ENCODE peak calls at places on chromosome 9, in five cellular contexts. N is PC-9, H is PC-3, J is GM23338, M is GM23248. A is an unnamed sample.

GRCh38 chr9:72909428-72909827 is 43.4 kb downstream of the ALDH1A1 start:
- DNase-seq in M (no peak), N (no peak), J (no peak), H (no peak), A (no peak)

GRCh38 chr9:2778816-2779215 is 61.5 kb downstream of the KCNV2 start:
- DNase-seq in H (no peak), J (no peak), N (no peak), M (no peak), A (no peak)

GRCh38 chr9:130446111-130446861 is 1.5 kb downstream of the ASS1 start:
- DNase-seq in H (peak; percentile 52), J (peak; percentile 45), M (peak; percentile 97), N (peak; percentile 64), A (peak; percentile 67)

GRCh38 chr9:31868830-31869229 is 515.6 kb upstream of the ACO1 start:
- DNase-seq in N (no peak), M (no peak), H (no peak), J (no peak), A (no peak)

GRCh38 chr9:82466616-82467251 is 478.2 kb downstream of the SPATA31D1 start:
- DNase-seq in H (peak; percentile 29), N (no peak), M (peak; percentile 18), J (peak; percentile 88), A (peak; percentile 81)

GRCh38 chr9:137762414-137763061 is 115.0 kb upstream of the CACNA1B start:
- DNase-seq in H (no peak), N (no peak), M (no peak), J (no peak), A (no peak)

GRCh38 chr9:89601856-89602562 is 2.8 kb upstream of the GADD45G start:
- DNase-seq in M (no peak), H (no peak), N (no peak), J (no peak), A (no peak)

GRCh38 chr9:127161081-127161621 is 38.7 kb upstream of the ANGPTL2 start:
- DNase-seq in J (no peak), N (no peak), M (no peak), H (no peak), A (no peak)

GRCh38 chr9:121150188-121150587 is 51.5 kb downstream of the RAB14 start:
- DNase-seq in M (no peak), H (no peak), J (no peak), N (no peak), A (no peak)

GRCh38 chr9:6805532-6805931 is 47.8 kb downstream of the KDM4C start:
- DNase-seq in N (no peak), J (no peak), H (no peak), M (peak; percentile 80), A (no peak)

GRCh38 chr9:127846451-127847154 is 7.9 kb downstream of the ENG start:
- DNase-seq in H (no peak), M (no peak), J (no peak), N (no peak), A (no peak)

GRCh38 chr9:114372971-114373591 is 14.7 kb downstream of the AKNA start:
- DNase-seq in H (no peak), J (no peak), M (no peak), N (no peak), A (no peak)

GRCh38 chr9:123085916-123086315 is 52.4 kb downstream of the GPR21 start:
- DNase-seq in M (no peak), J (no peak), N (no peak), H (no peak), A (no peak)

GRCh38 chr9:37575511-37575914 is 667 bp downstream of the FBXO10 start:
- DNase-seq in H (no peak), N (no peak), J (peak; percentile 19), M (peak; percentile 47), A (no peak)

GRCh38 chr9:123217148-123217585 is 51.2 kb downstream of the STRBP start:
- DNase-seq in J (no peak), N (no peak), H (no peak), M (no peak), A (no peak)

GRCh38 chr9:96137666-96138429 is 164.1 kb downstream of the HSD17B3 start:
- DNase-seq in N (no peak), M (peak; percentile 49), H (no peak), J (no peak), A (no peak)

GRCh38 chr9:73037613-73038012 is 84.8 kb upstream of the ALDH1A1 start:
- DNase-seq in M (no peak), H (no peak), N (peak; percentile 30), J (no peak), A (no peak)

GRCh38 chr9:91166796-91167366 is 194.8 kb downstream of the AUH start:
- DNase-seq in M (peak; percentile 44), H (no peak), J (peak; percentile 27), N (no peak), A (no peak)

GRCh38 chr9:98142182-98142924 is 23.3 kb upstream of the TRIM14 start:
- DNase-seq in J (no peak), N (peak; percentile 98), M (no peak), H (peak; percentile 88), A (peak; percentile 68)

GRCh38 chr9:118366228-118366627 is 662.0 kb downstream of the TLR4 start:
- DNase-seq in N (no peak), M (no peak), H (no peak), J (no peak), A (no peak)

GRCh38 chr9:129863059-129863690 is 27.9 kb downstream of the USP20 start:
- DNase-seq in H (no peak), M (no peak), N (peak; percentile 67), J (no peak), A (no peak)

GRCh38 chr9:18061332-18061731 is 412.6 kb upstream of the ADAMTSL1 start:
- DNase-seq in J (no peak), N (no peak), M (no peak), H (no peak), A (no peak)

GRCh38 chr9:82456621-82457020 is 468.0 kb downstream of the SPATA31D1 start:
- DNase-seq in M (peak; percentile 74), J (no peak), H (peak; percentile 39), N (no peak), A (no peak)

GRCh38 chr9:34553511-34554021 is 30.8 kb upstream of the ENHO start:
- DNase-seq in M (no peak), H (no peak), N (no peak), J (no peak), A (no peak)

GRCh38 chr9:34555002-34555348 is 32.2 kb upstream of the ENHO start:
- DNase-seq in N (no peak), H (no peak), J (no peak), M (no peak), A (peak; percentile 82)

GRCh38 chr9:34552986-34553385 is 30.2 kb upstream of the ENHO start:
- DNase-seq in M (no peak), J (no peak), N (no peak), H (no peak), A (no peak)

GRCh38 chr9:34555435-34556230 is 32.8 kb upstream of the ENHO start:
- DNase-seq in M (no peak), N (no peak), H (no peak), J (no peak), A (no peak)

GRCh38 chr9:34554211-34555001 is 31.6 kb upstream of the ENHO start:
- DNase-seq in N (no peak), J (no peak), H (no peak), M (peak; percentile 14), A (no peak)
- TF ChIP-seq EZH2 in N (no peak), J (no peak), H (no peak), M (no peak), A (no peak)

DNA sequence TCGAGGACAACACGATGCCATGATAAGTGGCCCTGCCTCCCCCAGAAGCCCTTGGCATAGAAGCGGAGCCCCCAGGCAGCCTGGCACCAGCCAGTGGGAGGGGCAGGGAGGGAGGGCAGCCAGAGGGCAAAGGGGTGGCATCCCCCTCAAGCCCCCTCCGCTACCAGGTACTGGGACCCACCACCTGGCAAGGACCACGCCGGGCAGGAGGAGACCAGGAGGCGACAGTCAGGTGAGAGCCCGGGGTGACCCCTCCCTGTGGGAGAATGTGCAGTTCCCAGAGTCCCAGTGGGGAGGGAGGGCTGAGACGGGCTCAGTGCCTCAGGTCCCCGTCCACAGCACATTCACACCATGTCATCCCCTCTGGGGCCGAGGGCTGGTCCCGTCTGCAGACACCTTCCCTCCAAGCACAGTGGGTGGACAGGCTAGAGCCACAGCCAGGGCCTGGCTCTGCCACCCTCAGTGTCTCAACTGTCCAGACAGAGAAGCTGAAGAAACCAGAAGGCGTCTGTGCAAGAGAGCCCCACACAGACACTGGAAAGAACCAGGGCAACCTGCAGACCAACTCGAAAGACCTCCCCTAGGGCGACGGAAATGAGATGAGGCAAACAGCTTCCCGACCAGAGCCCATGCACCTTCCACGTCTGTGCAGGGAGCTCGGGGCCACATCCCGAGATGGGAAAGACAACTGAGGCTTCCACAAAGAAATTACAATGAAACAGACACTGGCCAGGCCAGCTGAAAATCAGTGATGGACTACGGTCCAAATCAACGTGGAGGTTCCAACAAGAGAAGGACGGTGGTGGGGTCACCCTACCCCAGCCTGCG is 11.1 kb downstream of the BRD3 start:
- DNase-seq in M (no peak), N (no peak), H (no peak), J (no peak), A (no peak)
- H3K27ac ChIP-seq in M (no peak overlapping the region), N (no peak overlapping the region), H (peak overlapping the region; percentile 86), J (no peak overlapping the region), A (no peak overlapping the region)

GRCh38 chr9:132589148-132590036 is 7.0 kb downstream of the BARHL1 start:
- DNase-seq in H (no peak), M (peak; percentile 43), J (peak; percentile 59), N (no peak), A (no peak)
- TF ChIP-seq EZH2 in H (no peak), M (no peak), J (peak; percentile 88), N (no peak), A (peak; percentile 83)

GRCh38 chr9:22454021-22454420 is 7.4 kb downstream of the DMRTA1 start:
- DNase-seq in H (no peak), M (peak; percentile 45), J (no peak), N (no peak), A (peak; percentile 7)

GRCh38 chr9:22452415-22453010 is 5.9 kb downstream of the DMRTA1 start:
- DNase-seq in J (peak; percentile 68), N (peak; percentile 27), H (peak; percentile 67), M (peak; percentile 46), A (peak; percentile 58)

GRCh38 chr9:22455181-22455580 is 8.6 kb downstream of the DMRTA1 start:
- DNase-seq in H (peak; percentile 7), J (no peak), M (no peak), N (no peak), A (no peak)

GRCh38 chr9:22463205-22463604 is 16.6 kb downstream of the DMRTA1 start:
- DNase-seq in H (peak; percentile 3), M (no peak), J (no peak), N (no peak), A (no peak)

DNA sequence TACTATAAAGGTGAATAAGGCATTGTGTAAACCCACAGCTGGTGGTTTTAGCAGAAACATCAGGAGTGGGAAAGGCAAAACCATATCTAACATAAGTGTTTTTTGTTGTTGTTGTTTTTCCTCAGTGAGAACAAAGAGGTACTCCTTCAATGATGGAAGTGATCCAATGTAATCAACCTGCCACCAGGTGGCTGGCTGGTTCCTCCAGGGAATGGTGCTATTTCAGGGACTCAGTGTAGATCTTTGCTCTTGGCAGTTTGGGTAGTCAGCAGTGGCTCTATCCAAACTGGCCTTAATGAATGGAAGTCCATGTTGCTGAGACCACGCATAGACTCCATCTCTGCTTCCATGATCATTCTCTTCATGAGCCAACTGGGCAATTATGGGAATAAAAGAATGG is 10.8 kb downstream of the DMRTA1 start:
- DNase-seq in H (peak; percentile 42), N (no peak), M (no peak), J (peak; percentile 60), A (no peak)
- H3K27ac ChIP-seq in H (no peak overlapping the region), N (no peak overlapping the region), M (no peak overlapping the region), J (no peak overlapping the region), A (no peak overlapping the region)